ENCODE peak calls at places on chromosomes 3 and 15, in four cellular contexts. I, L, X and Z are unnamed samples.

GRCh38 chr3:21551019-21551418 is 200.0 kb downstream of the ZNF385D start:
- DNase-seq in X (peak), L (peak), I (no peak), Z (no peak)

GRCh38 chr3:76044601-76045600 is 259.6 kb upstream of the ZNF717 start:
- DNase-seq in I (peak), L (no peak), X (peak), Z (peak)

GRCh38 chr3:177589921-177590336 is 392.6 kb upstream of the TBL1XR1 start:
- DNase-seq in L (peak), I (no peak), X (peak), Z (no peak)

GRCh38 chr3:115415246-115415645 is 208.1 kb upstream of the GAP43 start:
- DNase-seq in I (no peak), X (no peak), L (no peak), Z (no peak)

GRCh38 chr3:190017575-190018288 is 103.0 kb downstream of the P3H2 start:
- DNase-seq in L (no peak), I (no peak), X (peak), Z (no peak)

GRCh38 chr3:29478671-29479070 is 197.8 kb downstream of the RBMS3 start:
- DNase-seq in X (no peak), I (no peak), L (no peak), Z (no peak)

GRCh38 chr15:50184863-50185504 is 3.0 kb downstream of the SLC27A2 start:
- DNase-seq in X (no peak), I (no peak), L (peak), Z (no peak)

GRCh38 chr3:60182697-60183096 is 1068.6 kb downstream of the FHIT start:
- DNase-seq in X (no peak), L (no peak), I (no peak), Z (no peak)

GRCh38 chr3:167716920-167717319 is 17.8 kb downstream of the PDCD10 start:
- DNase-seq in L (peak), X (no peak), I (no peak), Z (no peak)

GRCh38 chr3:103818800-103819199 is 1384.0 kb downstream of the ZPLD1 start:
- DNase-seq in L (no peak), I (no peak), X (no peak), Z (no peak)

GRCh38 chr3:20352547-20353164 is 166.7 kb upstream of the SGO1 start:
- DNase-seq in I (no peak), X (no peak), L (no peak), Z (no peak)

GRCh38 chr3:125115640-125116039 is 59.8 kb upstream of the HEG1 start:
- DNase-seq in I (no peak), X (no peak), L (peak), Z (no peak)

GRCh38 chr3:30886888-30887287 is 7.6 kb downstream of the GADL1 start:
- DNase-seq in X (no peak), L (no peak), I (no peak), Z (no peak)
- TF ChIP-seq FOXJ3 in X (no peak), L (no peak), I (no peak), Z (no peak)

DNA sequence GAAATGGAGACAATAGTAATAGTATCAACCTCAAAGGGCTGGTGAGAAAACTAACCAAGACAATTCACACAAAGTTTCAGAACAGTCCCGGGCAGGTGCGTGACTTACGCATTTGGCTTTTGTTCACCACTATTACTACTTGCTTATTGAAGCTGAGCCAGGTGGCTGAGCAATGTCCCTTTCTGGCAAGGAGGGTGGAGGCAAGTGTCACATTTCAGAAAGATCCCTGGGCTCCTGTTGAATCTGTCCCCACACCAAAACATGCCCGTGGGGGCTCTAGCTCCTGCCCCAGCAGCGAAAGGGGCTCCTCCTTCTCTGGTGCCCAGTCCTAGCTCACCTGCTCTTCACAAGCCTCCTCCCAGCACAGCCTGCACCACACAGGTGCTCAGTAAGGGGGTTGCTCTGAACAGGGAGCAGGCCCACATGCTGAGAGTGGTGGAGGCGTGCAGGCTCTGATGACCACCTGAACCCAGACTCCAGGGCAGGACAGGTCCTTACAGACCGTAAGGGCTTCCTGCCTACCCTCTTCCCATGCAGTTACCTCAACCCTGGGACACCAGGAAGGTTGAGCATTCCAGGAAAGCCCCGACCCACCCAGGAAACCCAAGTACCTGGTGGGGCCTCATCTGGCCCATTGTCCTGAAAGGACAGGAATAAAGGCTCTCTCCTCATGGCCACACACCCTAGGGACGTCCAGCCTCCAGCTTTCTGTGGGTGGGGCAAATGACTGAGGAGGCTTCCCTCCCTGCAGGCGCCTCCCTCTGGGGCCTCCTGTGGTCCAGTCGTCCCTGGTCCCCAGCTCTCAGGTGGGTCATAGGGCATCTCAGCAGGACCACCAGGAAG is 32.6 kb downstream of the SEMA7A start:
- DNase-seq in I (no peak), X (no peak), L (no peak), Z (no peak)
- TF ChIP-seq FOXJ3 in I (no peak), X (no peak), L (no peak), Z (no peak)

GRCh38 chr3:128407247-128407646 is 59.4 kb downstream of the DNAJB8 start:
- DNase-seq in I (no peak), L (no peak), X (no peak), Z (no peak)
- TF ChIP-seq FOXJ3 in I (no peak), L (no peak), X (no peak), Z (no peak)

DNA sequence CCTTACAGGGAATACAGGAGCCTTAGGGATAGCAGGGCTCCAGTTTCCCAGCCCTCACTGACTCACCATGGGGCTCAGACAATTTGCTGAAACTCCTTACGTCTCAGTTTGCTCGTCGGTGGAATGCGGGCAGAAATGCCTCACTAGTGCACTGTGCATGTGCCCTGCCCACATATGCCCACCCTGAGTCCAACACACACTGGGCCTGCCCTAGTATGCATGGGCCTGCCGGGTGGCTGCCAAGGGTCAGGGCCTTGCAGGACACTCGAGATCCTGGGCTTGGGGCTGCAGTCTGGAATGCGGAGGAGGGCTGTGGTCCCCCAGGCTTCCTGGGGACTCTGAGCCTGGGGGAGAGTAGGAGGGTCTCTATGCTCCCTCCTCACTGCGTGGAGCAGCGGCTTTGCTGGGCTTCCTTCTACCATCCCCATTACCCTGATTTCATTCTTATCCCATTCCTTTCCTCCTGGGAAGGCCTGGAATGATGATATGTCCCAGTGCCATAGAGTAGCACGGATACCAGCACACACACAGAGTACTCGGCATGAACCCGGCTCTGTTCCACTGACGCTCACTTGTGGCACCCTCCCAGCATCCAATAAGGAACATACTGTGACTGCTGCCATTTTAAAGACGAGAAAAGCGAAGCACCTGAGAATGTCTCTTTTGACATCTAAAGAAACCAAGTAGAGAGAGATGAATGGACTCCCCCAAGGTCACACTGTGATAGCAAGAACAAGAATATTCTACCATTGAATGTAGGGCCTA is 124.2 kb downstream of the ASB7 start:
- DNase-seq in L (no peak), I (no peak), X (peak), Z (no peak)
- TF ChIP-seq FOXJ3 in L (no peak), I (no peak), X (no peak), Z (no peak)

GRCh38 chr3:175356899-175357324 is 497.8 kb downstream of the NAALADL2 start:
- DNase-seq in X (no peak), I (no peak), L (no peak), Z (no peak)
- TF ChIP-seq FOXJ3 in X (no peak), I (no peak), L (no peak), Z (no peak)

DNA sequence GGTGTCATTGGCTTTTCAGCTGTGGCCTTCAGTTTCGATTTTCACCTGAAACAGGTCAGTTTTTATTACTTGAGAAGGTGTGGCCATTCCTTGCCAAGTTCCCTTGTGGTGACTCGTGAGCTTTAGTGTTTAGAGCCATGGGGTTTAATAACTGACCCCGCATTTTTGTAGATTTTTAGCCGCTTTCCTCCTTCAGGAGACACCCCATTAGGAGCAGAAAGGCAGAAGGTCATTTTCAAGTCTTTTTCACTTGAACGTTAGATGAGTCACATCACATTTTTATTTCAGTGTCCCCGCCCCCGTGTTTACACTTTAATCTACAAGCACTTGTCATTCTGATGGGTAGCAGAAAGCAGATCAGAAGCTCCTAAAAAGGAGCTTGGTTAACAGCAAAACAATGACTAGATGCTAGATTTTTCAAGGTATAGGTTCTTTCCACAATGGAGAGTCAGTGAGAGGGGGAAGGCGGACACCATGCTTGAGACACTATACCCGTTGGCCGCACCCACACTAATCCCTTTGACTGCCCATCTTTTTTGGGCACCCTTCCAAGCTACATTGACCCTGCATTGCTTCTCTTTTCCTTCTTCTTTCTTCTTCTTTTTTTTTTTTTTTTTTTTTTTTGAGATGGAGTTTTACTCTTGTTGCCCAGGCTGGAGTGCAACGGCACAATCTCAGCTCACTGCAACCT is 132.7 kb downstream of the GHSR start:
- DNase-seq in X (no peak), L (no peak), I (no peak), Z (peak)
- TF ChIP-seq FOXJ3 in X (no peak), L (no peak), I (no peak), Z (no peak)

GRCh38 chr15:27866505-27867165 is 232.5 kb downstream of the OCA2 start:
- DNase-seq in X (no peak), I (no peak), L (no peak), Z (no peak)

GRCh38 chr15:27864719-27865118 is 234.4 kb downstream of the OCA2 start:
- DNase-seq in L (no peak), X (no peak), I (no peak), Z (no peak)

GRCh38 chr15:27865323-27865922 is 233.7 kb downstream of the OCA2 start:
- DNase-seq in I (no peak), X (no peak), L (no peak), Z (no peak)

GRCh38 chr15:27864076-27864475 is 235.0 kb downstream of the OCA2 start:
- DNase-seq in L (no peak), I (no peak), X (no peak), Z (no peak)

GRCh38 chr15:27865926-27866325 is 233.2 kb downstream of the OCA2 start:
- DNase-seq in X (no peak), L (no peak), I (no peak), Z (no peak)
- TF ChIP-seq FOXJ3 in X (no peak), L (no peak), I (no peak), Z (no peak)